ENCODE peak calls at places on chromosomes 16 and 17, in nine cellular contexts. U is endodermal cell, E is mesendoderm, O is gastrocnemius medialis, L is cardiac muscle cell, I is lower lobe of right lung, G is left ventricle myocardium inferior, P is heart right ventricle, W is heart left ventricle. A is an unnamed sample. For H3K4me1, the result is how much of the 10 kb centered on the place peaks cover.

GRCh38 chr17:41734949-41735313 is 488 bp upstream of the HAP1 start:
- DNase-seq in U (no peak), E (no peak), O (no peak), L (no peak), I (no peak), G (no peak), P (no peak), W (no peak), A (no peak)

GRCh38 chr17:31580331-31581021 is 189.0 kb downstream of the RAB11FIP4 start:
- DNase-seq in U (no peak), E (no peak), O (no peak), L (peak), I (peak), G (no peak), P (no peak), W (no peak), A (no peak)

GRCh38 chr17:38702166-38702899 is 2.7 kb upstream of the MLLT6 start:
- DNase-seq in U (peak), E (peak), O (peak), L (peak), I (peak), G (peak), P (peak), W (peak), A (peak)

GRCh38 chr16:66036162-66036561 is 330.3 kb upstream of the CDH5 start:
- DNase-seq in U (no peak), E (no peak), O (peak), L (peak), I (no peak), G (no peak), P (peak), W (peak), A (no peak)

GRCh38 chr16:86373502-86373901 is 136.8 kb upstream of the FOXF1 start:
- DNase-seq in U (no peak), E (no peak), O (no peak), L (no peak), I (no peak), G (no peak), P (no peak), W (no peak), A (no peak)

GRCh38 chr16:868386-868755 is 67.8 kb upstream of the GNG13 start:
- DNase-seq in U (no peak), E (no peak), O (no peak), L (no peak), I (peak), G (no peak), P (no peak), W (no peak), A (no peak)

GRCh38 chr16:23324727-23325126 is 22.6 kb downstream of the SCNN1B start:
- DNase-seq in U (no peak), E (no peak), O (peak), L (no peak), I (peak), G (peak), P (peak), W (peak), A (peak)

GRCh38 chr16:64152010-64152767 is 969.7 kb downstream of the CDH11 start:
- DNase-seq in U (no peak), E (no peak), O (no peak), L (no peak), I (no peak), G (no peak), P (no peak), W (no peak), A (no peak)

GRCh38 chr16:53784312-53784711 is 80.4 kb downstream of the FTO start:
- DNase-seq in U (no peak), E (no peak), O (no peak), L (no peak), I (no peak), G (no peak), P (no peak), W (no peak), A (no peak)

GRCh38 chr17:39921323-39921722 is 2.9 kb upstream of the GSDMB start:
- DNase-seq in U (no peak), E (no peak), O (no peak), L (no peak), I (no peak), G (no peak), P (no peak), W (no peak), A (no peak)

GRCh38 chr17:32298721-32299578 is 33.3 kb downstream of the RHBDL3 start:
- DNase-seq in U (no peak), E (no peak), O (no peak), L (no peak), I (no peak), G (no peak), P (no peak), W (no peak), A (no peak)

GRCh38 chr17:77594416-77595209 is 363.9 kb upstream of the TNRC6C start:
- DNase-seq in U (peak), E (no peak), O (no peak), L (no peak), I (no peak), G (no peak), P (no peak), W (no peak), A (no peak)

DNA sequence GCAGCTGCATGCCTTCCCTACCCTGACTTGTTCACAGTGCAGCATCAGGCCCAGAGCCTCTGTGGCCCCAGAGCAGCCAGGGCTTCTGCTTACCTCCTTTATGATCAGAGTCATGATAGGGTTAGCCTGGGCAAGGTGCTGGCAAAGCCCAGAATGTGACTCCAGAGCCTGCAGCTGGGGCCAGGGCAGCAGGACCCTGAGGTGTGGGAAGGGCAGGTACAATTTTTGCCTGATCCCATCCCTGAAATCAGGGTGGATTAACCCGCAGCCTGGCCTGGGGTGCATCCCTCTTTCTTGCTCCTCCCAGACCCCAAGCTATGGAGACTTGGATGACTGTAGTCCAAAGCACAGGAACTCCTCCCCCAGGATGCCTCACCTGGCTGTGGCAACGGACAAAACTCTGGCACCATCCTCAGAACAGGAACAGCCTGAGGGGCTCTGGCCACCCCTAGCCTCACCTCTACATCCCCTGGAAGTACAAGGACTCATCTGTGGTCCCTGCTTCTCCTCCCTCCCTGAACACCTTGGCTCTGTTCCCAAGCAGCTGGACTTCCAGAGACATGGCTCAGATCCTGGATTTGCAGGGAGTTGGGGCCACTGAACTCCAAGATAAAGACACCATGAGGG is 4.9 kb upstream of the DCAF7 start:
- DNase-seq in U (no peak), E (no peak), O (no peak), L (peak), I (no peak), G (no peak), P (no peak), W (no peak), A (no peak)
- H3K27ac ChIP-seq in U (no peak), E (no peak), O (no peak), L (no peak), I (no peak), G (no peak), P (no peak), W (no peak), A (no peak)

DNA sequence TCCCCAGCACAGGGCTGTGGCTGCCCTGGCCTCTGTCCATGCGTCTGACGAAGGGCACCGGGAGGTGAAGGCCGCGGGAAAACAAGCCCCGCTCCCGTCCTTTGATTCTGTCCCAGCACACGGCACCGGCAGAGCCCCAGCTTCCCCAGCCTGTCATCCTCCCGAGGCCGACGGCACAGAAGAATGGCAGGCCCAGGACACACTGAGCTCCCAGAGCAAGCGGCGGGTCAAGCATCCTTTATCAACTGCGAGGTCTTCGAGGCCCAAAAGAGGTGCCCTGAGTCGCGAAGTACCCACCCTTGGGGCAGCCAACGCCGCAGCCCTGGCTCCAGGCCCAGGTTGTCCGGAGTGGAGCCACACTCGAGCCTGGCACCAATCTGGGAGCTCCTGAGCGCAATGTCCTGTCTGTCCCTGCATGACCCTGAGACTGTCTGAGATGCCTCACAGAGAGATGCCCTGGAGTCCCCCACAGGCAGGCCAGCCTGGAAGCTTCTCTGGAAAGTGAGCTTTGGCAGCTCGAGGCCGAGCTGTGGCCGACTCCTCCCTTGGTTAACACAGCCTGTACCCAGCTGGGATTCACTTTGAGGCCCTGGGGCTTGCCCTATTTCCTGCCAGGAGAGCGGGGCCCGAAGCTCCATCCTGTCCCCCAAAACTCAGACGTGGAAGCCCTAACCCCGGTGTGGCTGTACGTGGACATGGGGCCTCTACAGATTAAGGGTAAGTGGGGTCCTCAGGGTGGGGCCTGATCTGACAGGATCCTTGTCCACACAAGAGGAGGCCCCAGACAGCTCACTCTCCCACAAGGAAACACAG is 23.3 kb downstream of the SLC7A5 start:
- DNase-seq in U (no peak), E (no peak), O (no peak), L (no peak), I (no peak), G (no peak), P (no peak), W (no peak), A (no peak)
- H3K4me1 ChIP-seq in U (under half), E (under half), O (under half), L (under half), I (under half), G (under half), P (under half), W (under half), A (under half)

DNA sequence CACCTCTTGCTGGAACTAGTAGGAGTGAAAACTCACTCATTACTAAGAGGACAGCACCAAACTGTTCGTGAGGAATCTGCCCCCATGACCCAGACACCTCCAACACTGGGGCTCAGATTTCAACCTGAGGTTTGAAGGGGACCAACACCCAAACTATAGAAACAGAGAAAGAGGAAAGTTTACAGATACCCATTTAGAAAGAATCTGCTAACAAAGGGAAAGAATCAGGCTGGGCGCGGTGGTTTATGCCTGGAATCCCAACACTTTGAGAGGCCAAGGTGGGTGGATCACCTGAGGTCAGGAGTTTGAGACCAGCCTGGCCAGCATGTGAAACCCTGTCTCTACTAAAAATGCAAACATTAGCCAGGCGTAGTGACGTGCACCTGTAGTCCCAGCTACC is 3.5 kb upstream of the CSNK1D start:
- DNase-seq in U (no peak), E (no peak), O (no peak), L (no peak), I (no peak), G (no peak), P (no peak), W (no peak), A (no peak)
- H3K27ac ChIP-seq in U (no peak), E (no peak), O (no peak), L (no peak), I (no peak), G (no peak), P (no peak), W (no peak), A (no peak)

GRCh38 chr16:88489163-88489721 is 36.2 kb downstream of the ZFPM1 start:
- DNase-seq in U (no peak), E (no peak), O (no peak), L (no peak), I (no peak), G (no peak), P (no peak), W (no peak), A (peak)
- H3K4me1 ChIP-seq in U (under half), E (under half), O (under half), L (under half), I (under half), G (under half), P (under half), W (under half), A (half or more)

GRCh38 chr17:44014133-44014436 is 678 bp downstream of the TMEM101 start:
- DNase-seq in U (no peak), E (no peak), O (no peak), L (no peak), I (no peak), G (no peak), P (no peak), W (no peak), A (no peak)
- H3K27ac ChIP-seq in U (no peak), E (no peak), O (peak), L (peak), I (peak), G (peak), P (no peak), W (peak), A (no peak)

DNA sequence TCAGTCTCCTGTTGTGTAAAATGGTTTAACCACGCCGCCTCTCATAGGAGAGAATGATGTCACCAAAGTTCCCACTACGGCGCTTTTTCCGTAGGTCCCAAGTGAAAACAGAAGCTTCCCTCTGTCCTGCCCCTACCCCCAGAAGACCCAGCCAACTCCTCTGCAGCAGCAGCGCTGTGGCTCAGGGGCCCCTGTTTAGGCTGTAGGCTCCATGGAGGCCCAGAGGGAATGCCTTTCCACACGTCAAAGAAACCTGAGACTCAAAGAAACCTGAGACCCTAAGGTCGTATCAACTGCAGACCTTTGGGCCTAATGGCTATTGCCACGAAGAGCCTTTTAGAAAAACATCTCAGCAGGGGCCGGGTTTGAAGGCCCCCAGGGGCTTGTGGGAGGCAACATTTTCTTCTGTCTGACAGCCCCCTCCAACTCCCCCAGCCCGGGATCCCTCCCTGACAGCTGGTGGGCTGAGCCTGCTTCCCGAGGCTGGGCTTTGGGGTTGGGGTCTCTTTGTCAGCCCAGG is 43.1 kb upstream of the MEAK7 start:
- DNase-seq in U (no peak), E (peak), O (no peak), L (no peak), I (peak), G (no peak), P (no peak), W (no peak), A (no peak)
- H3K4me1 ChIP-seq in U (under half), E (under half), O (under half), L (under half), I (under half), G (under half), P (under half), W (under half), A (under half)

DNA sequence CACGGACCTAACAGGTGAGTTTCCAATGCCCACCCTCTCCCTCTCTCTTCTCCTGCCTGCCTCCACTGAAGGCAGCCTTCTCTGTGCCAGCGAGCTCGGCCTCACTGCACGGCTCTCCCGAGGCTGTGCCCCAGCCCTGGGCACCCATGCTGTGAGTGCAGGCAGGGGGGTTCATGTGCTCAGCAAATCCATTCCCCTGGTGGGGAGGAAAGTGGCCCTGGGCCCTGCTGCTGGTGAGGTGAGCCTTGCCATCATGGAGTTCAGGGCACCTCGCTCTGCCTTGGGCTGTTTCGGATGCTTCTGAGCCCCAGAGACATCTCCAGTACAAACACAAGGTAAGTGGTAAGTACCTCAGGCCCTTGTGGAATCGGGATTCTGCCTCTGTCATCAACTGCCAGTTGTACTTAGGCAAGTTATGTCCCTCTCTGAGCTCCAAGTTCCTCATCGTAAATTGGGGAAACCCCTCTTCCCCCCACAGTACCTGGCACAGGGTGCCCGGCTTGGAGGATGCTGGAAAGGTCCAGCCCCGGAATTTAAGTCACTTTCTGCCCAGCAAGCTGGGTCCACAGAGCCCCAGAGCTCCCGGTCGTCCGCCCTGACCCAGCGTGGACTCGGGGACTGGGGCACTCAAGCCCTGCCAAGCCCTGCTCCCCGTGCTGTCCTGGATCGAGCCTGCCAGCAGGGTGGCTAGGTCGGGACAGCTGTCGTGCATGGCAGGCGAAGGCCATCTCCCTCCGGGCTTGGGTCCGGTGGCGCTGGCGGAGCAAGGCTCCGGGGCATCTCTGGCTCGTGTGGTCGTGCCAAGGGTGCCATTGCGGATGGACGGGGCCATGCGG is 684 bp upstream of the NUDT16L1 start:
- DNase-seq in U (peak), E (no peak), O (no peak), L (peak), I (no peak), G (no peak), P (no peak), W (no peak), A (no peak)
- H3K27ac ChIP-seq in U (no peak), E (no peak), O (peak), L (no peak), I (peak), G (peak), P (peak), W (peak), A (peak)

DNA sequence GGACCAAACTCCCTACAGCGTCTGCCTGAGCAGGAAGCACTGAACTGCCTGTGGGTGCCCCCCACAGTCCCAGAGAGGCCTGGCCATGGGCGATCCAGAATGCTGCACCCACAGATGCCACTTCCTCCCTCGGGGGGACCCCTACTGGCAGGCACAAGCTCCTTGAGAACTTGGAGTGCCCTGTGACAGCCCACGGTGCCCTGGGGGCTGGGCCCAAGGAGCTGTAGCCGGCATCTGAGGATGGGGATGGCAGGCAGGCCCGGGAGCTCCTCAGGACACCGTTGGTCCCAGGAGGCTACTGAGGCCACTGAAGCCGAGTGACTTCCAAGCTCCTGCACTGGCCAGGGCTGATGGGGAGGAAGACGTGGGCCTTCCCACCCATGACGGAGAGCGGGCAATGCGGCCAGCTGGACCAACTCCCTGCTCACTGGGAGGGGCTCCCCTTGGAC is 15.1 kb upstream of the RASD1 start:
- DNase-seq in U (no peak), E (no peak), O (no peak), L (no peak), I (peak), G (peak), P (no peak), W (no peak), A (no peak)
- H3K4me1 ChIP-seq in U (under half), E (under half), O (under half), L (under half), I (under half), G (under half), P (under half), W (under half), A (under half)

A was measured in body of pancreas.